ENCODE peak calls at places on chromosomes 2 and 18, in eight cellular contexts. R, K, Z, U, G, S, P and N are unnamed samples. For H3K36me3, the result is how much of the 10 kb centered on the place peaks cover.

GRCh38 chr2:99880148-99880983 is 262.0 kb downstream of the AFF3 start:
- DNase-seq in R (no peak), K (no peak), Z (no peak), U (peak), G (no peak), S (no peak), P (no peak), N (no peak)

GRCh38 chr2:118498943-118499342 is 348.5 kb downstream of the EN1 start:
- DNase-seq in R (no peak), K (no peak), Z (no peak), U (no peak), G (no peak), S (no peak), P (no peak), N (no peak)

GRCh38 chr2:102187191-102188150 is 648 bp downstream of the IL1RL2 start:
- DNase-seq in R (peak), K (peak), Z (peak), U (peak), G (no peak), S (peak), P (no peak), N (peak)

GRCh38 chr2:68185541-68186164 is 28.0 kb downstream of the PNO1 start:
- DNase-seq in R (no peak), K (peak), Z (no peak), U (peak), G (peak), S (peak), P (peak), N (no peak)

GRCh38 chr18:58596265-58596681 is 32.6 kb downstream of the ALPK2 start:
- DNase-seq in R (no peak), K (no peak), Z (no peak), U (no peak), G (no peak), S (no peak), P (no peak), N (no peak)

GRCh38 chr2:219274392-219274921 is 4.7 kb upstream of the DNAJB2 start:
- DNase-seq in R (no peak), K (peak), Z (no peak), U (peak), G (peak), S (peak), P (no peak), N (peak)

GRCh38 chr18:53541924-53542323 is 682.5 kb downstream of the MBD2 start:
- DNase-seq in R (no peak), K (no peak), Z (no peak), U (no peak), G (no peak), S (no peak), P (no peak), N (no peak)

GRCh38 chr2:18749912-18750526 is 160.7 kb upstream of the NT5C1B start:
- DNase-seq in R (peak), K (peak), Z (peak), U (peak), G (peak), S (peak), P (peak), N (no peak)

GRCh38 chr2:105919191-105919811 is 174.6 kb downstream of the NCK2 start:
- DNase-seq in R (peak), K (no peak), Z (peak), U (no peak), G (peak), S (peak), P (no peak), N (no peak)

GRCh38 chr2:172869861-172870260 is 134.2 kb downstream of the RAPGEF4 start:
- DNase-seq in R (no peak), K (no peak), Z (no peak), U (no peak), G (no peak), S (no peak), P (no peak), N (no peak)

GRCh38 chr2:131419447-131419846 is 55.5 kb upstream of the RAB6D start:
- DNase-seq in R (no peak), K (no peak), Z (no peak), U (no peak), G (no peak), S (no peak), P (no peak), N (no peak)

GRCh38 chr2:235709969-235710879 is 216.4 kb downstream of the AGAP1 start:
- DNase-seq in R (no peak), K (no peak), Z (no peak), U (peak), G (no peak), S (no peak), P (peak), N (no peak)

GRCh38 chr2:20107776-20108175 is 56.3 kb upstream of the LAPTM4A start:
- DNase-seq in R (no peak), K (no peak), Z (no peak), U (no peak), G (no peak), S (no peak), P (peak), N (no peak)

GRCh38 chr2:98063289-98063688 is 23.7 kb upstream of the VWA3B start:
- DNase-seq in R (no peak), K (no peak), Z (no peak), U (no peak), G (no peak), S (no peak), P (no peak), N (no peak)

GRCh38 chr2:181037922-181038321 is 57.5 kb downstream of the UBE2E3 start:
- DNase-seq in R (no peak), K (no peak), Z (no peak), U (no peak), G (no peak), S (no peak), P (no peak), N (no peak)

GRCh38 chr2:8984152-8984551 is 19.3 kb downstream of the MBOAT2 start:
- DNase-seq in R (no peak), K (no peak), Z (no peak), U (no peak), G (no peak), S (no peak), P (peak), N (no peak)

GRCh38 chr18:28175930-28176673 is 828 bp downstream of the CDH2 start:
- DNase-seq in R (no peak), K (peak), Z (no peak), U (peak), G (no peak), S (peak), P (no peak), N (no peak)

GRCh38 chr2:3443685-3444084 is 64.2 kb downstream of the TRAPPC12 start:
- DNase-seq in R (no peak), K (no peak), Z (no peak), U (no peak), G (no peak), S (no peak), P (no peak), N (no peak)

GRCh38 chr2:164992818-164993217 is 37.5 kb upstream of the SLC38A11 start:
- DNase-seq in R (no peak), K (peak), Z (peak), U (peak), G (peak), S (peak), P (peak), N (no peak)

GRCh38 chr2:242054406-242054805 is 184.9 kb downstream of the RTP5 start:
- DNase-seq in R (no peak), K (no peak), Z (no peak), U (no peak), G (no peak), S (no peak), P (no peak), N (no peak)

GRCh38 chr2:223048519-223048918 is 3.5 kb upstream of the KCNE4 start:
- DNase-seq in R (no peak), K (no peak), Z (no peak), U (no peak), G (no peak), S (no peak), P (no peak), N (no peak)

GRCh38 chr2:213011505-213011904 is 139.9 kb downstream of the IKZF2 start:
- DNase-seq in R (no peak), K (no peak), Z (no peak), U (no peak), G (no peak), S (no peak), P (no peak), N (no peak)
- TF ChIP-seq POLR2A in R (no peak), K (no peak), Z (no peak), U (no peak), G (no peak), S (no peak), P (no peak), N (no peak)

GRCh38 chr18:45860971-45861370 is 35.5 kb downstream of the SIGLEC15 start:
- DNase-seq in R (no peak), K (no peak), Z (no peak), U (no peak), G (no peak), S (no peak), P (no peak), N (no peak)
- H3K36me3 ChIP-seq in R (under half), K (half or more), Z (half or more), U (half or more), G (under half), S (under half), P (half or more), N (half or more)

GRCh38 chr2:122739732-122740593 is 984.5 kb downstream of the TSN start:
- DNase-seq in R (no peak), K (no peak), Z (no peak), U (no peak), G (no peak), S (no peak), P (no peak), N (no peak)
- TF ChIP-seq POLR2A in R (no peak), K (no peak), Z (no peak), U (no peak), G (no peak), S (no peak), P (no peak), N (no peak)

DNA sequence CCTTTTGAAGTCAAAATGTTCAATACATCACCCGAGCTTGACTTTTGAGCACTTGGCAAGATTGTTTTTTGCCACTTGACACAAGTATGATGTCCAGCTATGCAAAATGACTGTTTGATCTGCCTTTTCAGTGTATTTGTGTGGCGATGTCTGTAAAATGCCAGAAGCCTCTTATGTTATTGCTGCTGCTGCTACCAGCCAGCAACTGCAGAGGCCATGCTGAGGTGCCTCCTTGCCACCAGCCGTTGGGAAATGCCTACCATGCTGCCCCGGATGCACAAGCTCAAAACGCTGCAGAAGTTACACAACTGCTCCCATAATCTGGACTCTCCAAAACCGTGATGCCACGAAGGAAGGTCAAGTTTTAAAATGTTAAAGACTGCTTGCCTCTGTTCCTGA is 80.3 kb downstream of the RTN4 start:
- DNase-seq in R (no peak), K (no peak), Z (no peak), U (no peak), G (no peak), S (no peak), P (no peak), N (no peak)
- H3K36me3 ChIP-seq in R (under half), K (under half), Z (half or more), U (under half), G (under half), S (under half), P (half or more), N (under half)

DNA sequence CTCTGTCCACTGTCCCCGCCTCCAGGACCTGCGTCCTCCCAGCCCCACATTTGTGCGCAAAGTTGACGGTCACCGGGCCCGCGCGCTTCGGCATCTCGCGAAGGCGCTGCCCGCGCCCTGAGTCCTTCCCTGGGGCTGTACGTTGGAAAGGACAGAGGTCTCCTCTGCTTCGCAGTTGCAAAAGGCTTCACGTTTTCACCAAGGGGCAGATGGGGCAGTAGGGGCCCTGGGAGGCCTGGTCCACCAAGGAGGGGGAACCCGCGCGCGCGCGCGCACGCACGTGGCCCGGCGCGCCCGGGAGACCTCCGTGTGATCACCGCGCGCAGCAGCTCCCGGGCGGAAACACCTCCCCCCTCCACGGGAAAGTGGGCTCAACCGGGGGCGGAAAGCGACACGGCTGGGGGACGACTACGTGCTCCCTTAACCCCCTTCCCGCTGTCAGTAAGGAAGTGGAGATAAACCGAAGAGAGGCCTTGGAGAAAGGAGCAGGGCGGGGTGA is 21.9 kb downstream of the TEX44 start:
- DNase-seq in R (no peak), K (no peak), Z (peak), U (no peak), G (no peak), S (peak), P (no peak), N (peak)
- TF ChIP-seq POLR2A in R (peak), K (peak), Z (no peak), U (no peak), G (no peak), S (no peak), P (no peak), N (peak)

GRCh38 chr2:168521342-168521741 is 65.3 kb downstream of the CERS6 start:
- DNase-seq in R (no peak), K (peak), Z (no peak), U (no peak), G (no peak), S (peak), P (peak), N (no peak)

GRCh38 chr2:168517801-168518200 is 61.7 kb downstream of the CERS6 start:
- DNase-seq in R (no peak), K (no peak), Z (no peak), U (no peak), G (no peak), S (no peak), P (no peak), N (no peak)

GRCh38 chr2:168515502-168515901 is 59.4 kb downstream of the CERS6 start:
- DNase-seq in R (no peak), K (no peak), Z (no peak), U (no peak), G (no peak), S (no peak), P (no peak), N (no peak)

GRCh38 chr2:168519534-168520308 is 63.6 kb downstream of the CERS6 start:
- DNase-seq in R (no peak), K (no peak), Z (no peak), U (no peak), G (no peak), S (no peak), P (no peak), N (no peak)

DNA sequence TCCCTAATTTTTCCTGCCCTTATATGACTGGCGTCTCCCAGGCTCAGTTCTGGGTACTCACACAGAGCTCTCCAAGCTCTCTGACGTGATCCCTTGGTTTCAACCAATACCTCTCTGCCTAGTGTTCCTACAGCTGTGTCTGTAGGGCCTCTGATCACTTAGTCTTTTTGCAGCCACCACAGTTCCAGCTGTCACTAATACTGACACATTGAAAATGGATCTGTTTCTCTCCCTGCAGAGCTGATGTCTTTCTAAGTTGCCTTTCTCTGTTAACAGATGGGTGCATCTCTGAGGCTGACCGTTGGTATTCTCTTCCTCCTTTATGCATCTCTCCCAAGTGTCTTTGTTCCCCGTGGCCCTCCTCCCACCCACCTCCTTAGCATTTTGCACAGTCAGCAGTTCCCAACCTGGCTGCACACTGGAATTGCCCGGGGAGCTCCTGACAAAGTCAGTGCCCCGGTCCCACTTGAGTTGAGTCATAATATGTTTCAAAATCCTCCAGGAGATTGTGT is 62.5 kb downstream of the CERS6 start:
- DNase-seq in R (no peak), K (no peak), Z (no peak), U (peak), G (no peak), S (no peak), P (peak), N (no peak)
- H3K36me3 ChIP-seq in R (under half), K (under half), Z (under half), U (under half), G (under half), S (under half), P (under half), N (under half)

DNA sequence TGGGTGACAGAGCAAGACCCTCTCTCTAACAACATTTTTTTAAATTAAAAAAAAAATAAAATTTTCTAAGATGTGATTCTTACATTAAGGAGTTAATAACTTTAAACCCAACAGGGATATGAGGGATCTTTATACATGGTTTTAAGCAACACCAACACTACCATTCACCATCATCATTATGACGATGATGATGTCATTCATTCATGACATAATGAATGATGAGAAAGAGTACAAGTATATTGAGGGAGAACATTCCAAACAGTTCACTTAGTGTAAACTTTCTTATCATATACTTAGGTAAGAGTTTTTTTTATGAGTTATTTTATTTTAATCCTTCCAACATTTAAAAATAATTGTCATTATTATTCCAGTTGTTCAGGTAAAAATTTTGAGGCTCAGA is 863.3 kb downstream of the DPP10 start:
- DNase-seq in R (no peak), K (no peak), Z (no peak), U (no peak), G (no peak), S (no peak), P (no peak), N (no peak)
- TF ChIP-seq POLR2A in R (no peak), K (no peak), Z (no peak), U (no peak), G (no peak), S (no peak), P (no peak), N (no peak)